ENCODE peak calls at places on chromosome 15, in six cellular contexts. R, G, L, I, S and Y are unnamed samples.

GRCh38 chr15:87045741-87046140 is 966.1 kb downstream of the AGBL1 start:
- DNase-seq in L (no peak), G (no peak), I (no peak), S (no peak), R (no peak), Y (no peak)

GRCh38 chr15:38367476-38367875 is 86.5 kb upstream of the FAM98B start:
- DNase-seq in R (no peak), G (no peak), L (no peak), I (no peak), S (no peak), Y (no peak)

GRCh38 chr15:40493089-40493840 is 22.5 kb downstream of the CHST14 start:
- DNase-seq in L (no peak), G (no peak), R (no peak), I (no peak), S (peak; percentile 41), Y (no peak)

GRCh38 chr15:49558924-49559323 is 61.7 kb downstream of the FAM227B start:
- DNase-seq in G (no peak), R (no peak), S (no peak), I (no peak), L (no peak), Y (no peak)

GRCh38 chr15:42490743-42491539 is at the start of gene ZNF106:
- DNase-seq in L (peak; percentile 69), G (peak; percentile 60), S (peak; percentile 80), R (peak; percentile 74), I (peak; percentile 84), Y (peak; percentile 73)

GRCh38 chr15:77830041-77830440 is 197.3 kb upstream of the LINGO1 start:
- DNase-seq in G (no peak), R (no peak), S (no peak), L (no peak), I (no peak), Y (no peak)

GRCh38 chr15:33912326-33912725 is 56.0 kb upstream of the CHRM5 start:
- DNase-seq in I (no peak), S (no peak), G (no peak), R (no peak), L (no peak), Y (no peak)

GRCh38 chr15:56428821-56429458 is 36.0 kb downstream of the MNS1 start:
- DNase-seq in I (peak; percentile 12), G (peak; percentile 8), S (no peak), R (no peak), L (no peak), Y (peak; percentile 20)

GRCh38 chr15:69782809-69783208 is 314.9 kb downstream of the TLE3 start:
- DNase-seq in S (peak; percentile 32), G (no peak), I (no peak), L (no peak), R (no peak), Y (no peak)

GRCh38 chr15:76206325-76206976 is 104.8 kb downstream of the ETFA start:
- DNase-seq in L (peak; percentile 71), I (no peak), S (no peak), R (no peak), G (no peak), Y (no peak)

GRCh38 chr15:74777769-74778598 is 3.9 kb upstream of the CSK start:
- DNase-seq in G (peak; percentile 67), R (no peak), I (no peak), S (no peak), L (no peak), Y (no peak)

GRCh38 chr15:28933710-28934445 is 48.1 kb downstream of the APBA2 start:
- DNase-seq in G (no peak), R (no peak), L (no peak), I (no peak), S (no peak), Y (no peak)

GRCh38 chr15:64749999-64750657 is 25.3 kb downstream of the RBPMS2 start:
- DNase-seq in R (no peak), L (no peak), G (peak; percentile 49), S (no peak), I (peak; percentile 81), Y (no peak)

GRCh38 chr15:48324949-48325348 is 6.3 kb upstream of the DUT start:
- DNase-seq in G (no peak), L (peak; percentile 31), I (no peak), S (no peak), R (no peak), Y (no peak)

GRCh38 chr15:68054658-68055223 is 626 bp downstream of the PIAS1 start:
- DNase-seq in L (no peak), I (peak; percentile 52), G (peak; percentile 66), R (peak; percentile 30), S (peak; percentile 14), Y (no peak)

GRCh38 chr15:66698318-66698961 is 3.6 kb upstream of the SMAD6 start:
- DNase-seq in I (peak; percentile 87), G (peak; percentile 89), L (peak; percentile 32), R (no peak), S (no peak), Y (no peak)

GRCh38 chr15:61849446-61849845 is 210.8 kb downstream of the VPS13C start:
- DNase-seq in G (no peak), S (no peak), I (no peak), L (no peak), R (no peak), Y (no peak)

GRCh38 chr15:34732430-34732829 is 22.4 kb downstream of the GJD2 start:
- DNase-seq in R (no peak), S (no peak), I (no peak), G (no peak), L (no peak), Y (no peak)